ENCODE peak calls at places on chromosomes 5 and 9, in nine cellular contexts. U, Q, N, F, M, J, H, A and E are unnamed samples.

GRCh38 chr5:43073597-43074546 is 33.8 kb upstream of the ANXA2R start:
- DNase-seq in A (peak; percentile 41), Q (no peak), M (no peak), J (no peak), H (no peak), N (peak; percentile 39), F (peak; percentile 54), U (no peak), E (peak; percentile 69)

GRCh38 chr5:110663525-110663924 is 62.9 kb downstream of the TMEM232 start:
- DNase-seq in F (no peak), H (no peak), U (no peak), A (no peak), Q (no peak), N (no peak), J (no peak), M (no peak), E (no peak)

GRCh38 chr5:128534729-128535128 is 3.3 kb downstream of the FBN2 start:
- DNase-seq in A (no peak), N (no peak), H (peak; percentile 60), U (peak; percentile 29), J (no peak), F (no peak), M (no peak), Q (no peak), E (no peak)

GRCh38 chr9:695252-695651 is 146.2 kb upstream of the DMRT1 start:
- DNase-seq in M (no peak), U (no peak), Q (no peak), F (no peak), N (no peak), J (no peak), A (no peak), H (no peak), E (no peak)

GRCh38 chr5:67842806-67843205 is 372.8 kb upstream of the PIK3R1 start:
- DNase-seq in H (peak; percentile 2), J (no peak), M (no peak), F (peak; percentile 9), N (no peak), U (no peak), A (peak; percentile 11), Q (no peak), E (no peak)

GRCh38 chr9:133969681-133970580 is 22.2 kb downstream of the VAV2 start:
- DNase-seq in N (no peak), F (no peak), H (no peak), U (peak; percentile 21), Q (no peak), M (no peak), J (peak; percentile 56), A (no peak), E (no peak)

GRCh38 chr5:102823441-102823874 is 68.4 kb downstream of the PAM start:
- DNase-seq in N (no peak), J (no peak), Q (no peak), H (peak; percentile 89), M (no peak), U (no peak), F (no peak), A (no peak), E (no peak)

GRCh38 chr5:171585981-171586380 is 166.5 kb downstream of the FGF18 start:
- DNase-seq in Q (no peak), H (no peak), A (no peak), N (no peak), F (no peak), U (no peak), J (no peak), M (no peak), E (no peak)

GRCh38 chr5:102223542-102224444 is 72.3 kb downstream of the SLCO4C1 start:
- DNase-seq in Q (no peak), H (peak; percentile 7), N (no peak), J (no peak), A (no peak), F (peak; percentile 12), M (no peak), U (no peak), E (no peak)

GRCh38 chr9:131727184-131727785 is 12.6 kb downstream of the RAPGEF1 start:
- DNase-seq in A (peak; percentile 45), N (no peak), J (peak; percentile 41), M (no peak), Q (no peak), F (no peak), H (peak; percentile 71), U (no peak), E (no peak)

GRCh38 chr5:177086918-177087706 is 397 bp downstream of the FGFR4 start:
- DNase-seq in Q (peak; percentile 52), N (no peak), A (no peak), M (no peak), H (no peak), F (peak; percentile 88), U (no peak), J (peak; percentile 91), E (peak; percentile 98)

GRCh38 chr9:90365646-90366045 is 277.0 kb downstream of the DIRAS2 start:
- DNase-seq in U (no peak), Q (no peak), M (no peak), F (peak; percentile 53), H (no peak), J (no peak), A (no peak), N (no peak), E (no peak)

GRCh38 chr5:169415351-169415750 is 114.4 kb upstream of the SLIT3 start:
- DNase-seq in A (no peak), H (no peak), U (no peak), F (no peak), Q (no peak), J (no peak), M (no peak), N (no peak), E (no peak)

GRCh38 chr9:93951655-93952118 is 3.5 kb downstream of the BARX1 start:
- DNase-seq in U (no peak), N (no peak), F (peak; percentile 54), M (no peak), J (no peak), A (no peak), H (no peak), Q (no peak), E (no peak)

GRCh38 chr5:166618555-166618954 is 1672.9 kb upstream of the WWC1 start:
- DNase-seq in A (no peak), H (no peak), F (no peak), Q (no peak), U (no peak), N (no peak), M (no peak), J (no peak), E (no peak)

GRCh38 chr5:91384671-91385430 is 1.7 kb upstream of the ARRDC3 start:
- DNase-seq in J (no peak), U (no peak), F (peak; percentile 73), H (peak; percentile 75), Q (no peak), N (peak; percentile 82), M (no peak), A (peak; percentile 78), E (peak; percentile 83)

GRCh38 chr9:104227108-104227507 is 133.0 kb downstream of the SMC2 start:
- DNase-seq in H (no peak), F (no peak), N (no peak), Q (no peak), U (no peak), J (no peak), A (no peak), M (no peak), E (no peak)

GRCh38 chr5:36066540-36067210 is at the start of gene UGT3A2:
- DNase-seq in A (no peak), J (no peak), F (peak; percentile 44), U (no peak), H (no peak), M (no peak), Q (no peak), N (no peak), E (no peak)

GRCh38 chr9:18761742-18762141 is 271.3 kb downstream of the SAXO1 start:
- DNase-seq in N (no peak), Q (no peak), A (no peak), J (no peak), M (no peak), U (no peak), F (no peak), H (no peak), E (no peak)

DNA sequence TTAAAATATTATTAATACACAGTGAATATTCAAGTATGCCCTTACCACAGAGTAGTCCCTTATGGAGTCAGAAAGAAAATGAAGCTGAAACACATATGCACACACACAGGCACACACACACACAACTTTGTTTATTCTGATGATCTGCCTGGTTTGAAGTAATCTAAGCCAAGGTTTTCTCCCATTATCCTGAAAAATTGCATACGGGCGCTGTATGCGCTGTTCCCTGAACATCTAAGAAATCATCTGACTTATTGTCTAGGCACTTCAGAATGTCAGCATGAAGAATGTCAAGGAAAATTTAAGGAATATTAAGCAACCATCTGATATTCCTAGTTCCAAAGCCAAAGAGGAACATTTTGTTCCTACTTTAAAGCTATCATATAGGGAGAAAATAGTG is 147.1 kb upstream of the SLC30A5 start:
- DNase-seq in Q (no peak), U (no peak), F (no peak), J (no peak), A (no peak), M (no peak), N (no peak), H (no peak), E (no peak)
- H3K4me3 ChIP-seq in Q (no peak overlapping the region), U (no peak overlapping the region), F (no peak overlapping the region), J (no peak overlapping the region), A (no peak overlapping the region), M (no peak overlapping the region), N (no peak overlapping the region), H (no peak overlapping the region), E (no peak overlapping the region)

DNA sequence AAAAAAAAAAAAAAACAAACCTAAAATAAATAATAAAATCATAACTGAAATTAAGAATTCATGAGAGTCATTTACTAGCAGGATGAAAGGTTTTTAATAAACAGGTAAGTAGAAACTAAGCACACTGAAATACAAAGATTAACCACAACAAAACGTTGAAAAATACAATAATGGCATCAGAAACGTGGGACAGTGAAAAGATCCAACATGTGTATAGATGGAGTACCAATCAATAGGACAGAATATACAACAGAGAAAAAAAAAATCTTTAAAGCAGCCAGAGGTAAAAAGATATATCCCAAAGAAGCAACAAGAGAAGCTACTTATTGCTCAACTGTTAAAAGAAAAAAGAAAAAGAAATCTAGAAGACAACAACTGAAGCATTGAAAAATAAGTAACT is 75.2 kb downstream of the RICTOR start:
- DNase-seq in J (no peak), N (no peak), A (no peak), F (no peak), H (no peak), Q (no peak), M (no peak), U (no peak), E (no peak)
- TF ChIP-seq CTCF in J (no peak), N (no peak), A (no peak), F (no peak), H (no peak), Q (no peak), M (no peak), U (no peak), E (no peak)

GRCh38 chr5:1814183-1815020 is 13.2 kb downstream of the NDUFS6 start:
- DNase-seq in Q (no peak), N (no peak), A (no peak), M (no peak), U (no peak), F (no peak), J (peak; percentile 39), H (no peak), E (no peak)
- H3K36me3 ChIP-seq in Q (peaks cover 45% of the 10 kb centered on the region), N (peaks cover 9% of the 10 kb centered on the region), A (peaks cover 64% of the 10 kb centered on the region), M (peaks cover 52% of the 10 kb centered on the region), U (peaks cover 95% of the 10 kb centered on the region), F (peaks cover 84% of the 10 kb centered on the region), J (peaks cover 86% of the 10 kb centered on the region), H (peaks cover 32% of the 10 kb centered on the region), E (peaks cover 5% of the 10 kb centered on the region)

DNA sequence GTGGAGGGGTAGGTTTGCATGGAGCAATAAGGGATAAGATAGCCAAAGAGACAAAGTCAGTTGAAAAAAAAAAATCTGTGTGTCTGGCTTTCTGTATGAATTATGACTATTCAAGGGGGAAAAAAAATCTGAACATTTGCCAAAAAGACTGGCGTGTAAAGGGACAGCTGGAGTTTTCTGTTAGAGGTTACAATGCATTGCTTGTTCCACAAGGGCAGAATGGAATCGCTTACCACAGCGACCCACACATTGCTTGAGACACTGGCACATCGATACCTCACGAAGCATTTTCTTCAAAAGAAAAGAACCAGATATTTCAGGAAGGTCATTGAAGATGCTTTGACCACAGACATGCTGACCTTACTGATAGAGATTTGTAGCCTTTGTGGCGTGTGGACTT is 327.7 kb downstream of the TMEM167A start:
- DNase-seq in F (peak; percentile 36), J (no peak), A (peak; percentile 43), Q (no peak), U (peak; percentile 25), H (peak; percentile 25), N (no peak), M (no peak), E (no peak)
- H3K4me3 ChIP-seq in F (no peak overlapping the region), J (no peak overlapping the region), A (no peak overlapping the region), Q (no peak overlapping the region), U (no peak overlapping the region), H (no peak overlapping the region), N (no peak overlapping the region), M (no peak overlapping the region), E (no peak overlapping the region)